ENCODE peak calls at places on chromosomes 4 and X, in four cellular contexts. U is type B pancreatic cell; K is stimulated activated effector memory CD8-positive, alpha-beta T cell treated with anti-CD3 and anti-CD28 coated beads, Interleukin-12 subunit alpha, Interleukin-12 subunit beta, amount 100 ng/mL, for 72 hours; O is left ventricle myocardium inferior. H is an unnamed sample.

GRCh38 chr4:123555500-123556273 is 159.1 kb downstream of the SPRY1 start:
- DNase-seq in U (peak; percentile 72), K (no peak), O (peak; percentile 80), H (no peak)

GRCh38 chr4:99998062-99998880 is 48.2 kb upstream of the H2AZ1 start:
- DNase-seq in U (no peak), K (no peak), O (no peak), H (no peak)

GRCh38 chr4:69576251-69576877 is 63.1 kb downstream of the UGT2A2 start:
- DNase-seq in U (no peak), K (no peak), O (no peak), H (no peak)

GRCh38 chrX:100647095-100647494 is 3.1 kb downstream of the SRPX2 start:
- DNase-seq in U (no peak), K (no peak), O (no peak), H (no peak)

GRCh38 chr4:137576437-137576836 is 44.1 kb upstream of the PCDH18 start:
- DNase-seq in U (no peak), K (no peak), O (no peak), H (no peak)

GRCh38 chr4:172142331-172142738 is 329.1 kb downstream of the GALNTL6 start:
- DNase-seq in U (no peak), K (no peak), O (no peak), H (no peak)

GRCh38 chr4:137678796-137679195 is 146.5 kb upstream of the PCDH18 start:
- DNase-seq in U (no peak), K (no peak), O (no peak), H (no peak)

GRCh38 chr4:8525383-8526120 is 54.6 kb upstream of the GPR78 start:
- DNase-seq in U (no peak), K (no peak), O (no peak), H (no peak)

GRCh38 chrX:140710710-140711109 is 1.2 kb downstream of the LINC00632 start:
- DNase-seq in U (no peak), K (no peak), O (no peak), H (no peak)

GRCh38 chr4:19575959-19576358 is 675.7 kb upstream of the SLIT2 start:
- DNase-seq in U (no peak), K (no peak), O (no peak), H (no peak)

GRCh38 chr4:40980318-40980883 is 230.6 kb downstream of the NSUN7 start:
- DNase-seq in U (no peak), K (no peak), O (no peak), H (no peak)

GRCh38 chrX:37781808-37782207 is 1.9 kb downstream of the CYBB start:
- DNase-seq in U (no peak), K (no peak), O (no peak), H (no peak)

GRCh38 chr4:184648220-184649025 is 824 bp downstream of the CASP3 start:
- DNase-seq in U (peak; percentile 73), K (peak; percentile 39), O (peak; percentile 74), H (no peak)